ENCODE peak calls at places on chromosome 2, in nine cellular contexts. F, J, T, V, R, Q, W, D and L are unnamed samples.

GRCh38 chr2:28413152-28413895 is 20.7 kb downstream of the FOSL2 start:
- DNase-seq in F (no peak), J (no peak), T (no peak), V (no peak), R (no peak), Q (no peak), W (no peak), D (peak; percentile 81), L (peak; percentile 65)

GRCh38 chr2:86003967-86004366 is 101.7 kb downstream of the POLR1A start:
- DNase-seq in F (no peak), J (no peak), T (no peak), V (no peak), R (no peak), Q (no peak), W (no peak), D (peak; percentile 3), L (no peak)

GRCh38 chr2:28471701-28472236 is 24.1 kb upstream of the PLB1 start:
- DNase-seq in F (no peak), J (no peak), T (no peak), V (no peak), R (no peak), Q (no peak), W (no peak), D (no peak), L (no peak)

GRCh38 chr2:152506843-152507242 is 171.9 kb downstream of the FMNL2 start:
- DNase-seq in F (no peak), J (no peak), T (peak; percentile 82), V (peak; percentile 92), R (no peak), Q (no peak), W (no peak), D (no peak), L (no peak)

GRCh38 chr2:189685540-189686229 is 11.2 kb downstream of the ANKAR start:
- DNase-seq in F (no peak), J (no peak), T (peak; percentile 55), V (peak; percentile 59), R (no peak), Q (no peak), W (no peak), D (no peak), L (peak; percentile 32)

GRCh38 chr2:101114815-101115214 is 36.4 kb downstream of the TBC1D8 start:
- DNase-seq in F (no peak), J (no peak), T (no peak), V (no peak), R (no peak), Q (no peak), W (no peak), D (no peak), L (no peak)

GRCh38 chr2:238701907-238702206 is 146.0 kb upstream of the TWIST2 start:
- DNase-seq in F (no peak), J (no peak), T (no peak), V (no peak), R (no peak), Q (no peak), W (peak; percentile 9), D (no peak), L (no peak)

GRCh38 chr2:47534179-47534919 is 131.4 kb downstream of the MSH2 start:
- DNase-seq in F (no peak), J (no peak), T (peak; percentile 95), V (peak; percentile 58), R (no peak), Q (no peak), W (no peak), D (no peak), L (peak; percentile 81)

GRCh38 chr2:37847792-37848191 is 77.3 kb upstream of the RMDN2 start:
- DNase-seq in F (no peak), J (no peak), T (no peak), V (no peak), R (no peak), Q (no peak), W (no peak), D (no peak), L (no peak)

GRCh38 chr2:234771176-234771575 is 180.6 kb upstream of the SH3BP4 start:
- DNase-seq in F (no peak), J (no peak), T (peak; percentile 84), V (no peak), R (no peak), Q (no peak), W (no peak), D (no peak), L (no peak)

GRCh38 chr2:160271166-160272086 is 71.4 kb upstream of the ITGB6 start:
- DNase-seq in F (no peak), J (no peak), T (no peak), V (no peak), R (no peak), Q (no peak), W (no peak), D (no peak), L (no peak)